ENCODE peak calls at places on chromosomes 11 and 22, in four cellular contexts. D is stimulated activated CD8-positive, alpha-beta memory T cell treated with anti-CD3 and anti-CD28 coated beads, Interleukin-7, amount 100 ng/mL, for 1 hour; L is NCI-H460; O is activated CD4-positive, alpha-beta T cell treated with anti-CD3 and anti-CD28 coated beads for 24 hours. R is an unnamed sample.
A peak's percentile ranks its signal among the peaks of the same experiment; 100 is the strongest.

GRCh38 chr22:48644108-48644507 is 1183.6 kb downstream of the BRD1 start:
- DNase-seq in O (no peak), D (no peak), L (peak; percentile 88), R (peak; percentile 15)

GRCh38 chr11:14625804-14626203 is 17.8 kb upstream of the PDE3B start:
- DNase-seq in O (no peak), L (no peak), D (no peak), R (no peak)

GRCh38 chr11:77175869-77176539 is 48.0 kb downstream of the MYO7A start:
- DNase-seq in D (no peak), L (no peak), O (no peak), R (no peak)

GRCh38 chr11:115214644-115215305 is 289.4 kb downstream of the CADM1 start:
- DNase-seq in O (no peak), L (no peak), D (no peak), R (no peak)

GRCh38 chr11:114348200-114349191 is 51.8 kb downstream of the C11orf71 start:
- DNase-seq in L (peak; percentile 36), D (no peak), O (no peak), R (peak; percentile 84)

GRCh38 chr11:82906236-82906635 is 4.7 kb downstream of the DDIAS start:
- DNase-seq in D (no peak), L (peak; percentile 18), O (no peak), R (peak; percentile 59)

GRCh38 chr22:39216143-39216490 is 28.7 kb downstream of the PDGFB start:
- DNase-seq in L (no peak), O (no peak), D (no peak), R (no peak)

GRCh38 chr11:5596611-5597201 is at the start of gene TRIM6:
- DNase-seq in L (peak; percentile 49), O (no peak), D (no peak), R (peak; percentile 60)

GRCh38 chr22:46638601-46639431 is 18.6 kb downstream of the GRAMD4 start:
- DNase-seq in L (no peak), D (no peak), O (no peak), R (peak; percentile 44)

GRCh38 chr11:62930157-62930556 is 9.0 kb upstream of the CHRM1 start:
- DNase-seq in O (no peak), L (no peak), D (no peak), R (no peak)

GRCh38 chr11:88324562-88325345 is 12.8 kb downstream of the CTSC start:
- DNase-seq in O (no peak), L (no peak), D (no peak), R (no peak)

GRCh38 chr11:16820324-16821092 is 82.1 kb downstream of the C11orf58 start:
- DNase-seq in L (peak; percentile 34), O (peak; percentile 66), D (peak; percentile 19), R (peak; percentile 86)

GRCh38 chr11:102187416-102188125 is 77.3 kb downstream of the YAP1 start:
- DNase-seq in D (no peak), L (no peak), O (no peak), R (peak; percentile 71)

GRCh38 chr11:76209956-76210885 is 3.9 kb upstream of the WNT11 start:
- DNase-seq in O (no peak), L (no peak), D (no peak), R (peak; percentile 87)

GRCh38 chr22:38012604-38013072 is 28.3 kb upstream of the SOX10 start:
- DNase-seq in O (no peak), D (no peak), L (no peak), R (no peak)

GRCh38 chr11:44309483-44310197 is at the start of gene ALX4:
- DNase-seq in O (peak; percentile 20), L (peak; percentile 26), D (no peak), R (peak; percentile 72)

GRCh38 chr11:8352852-8353505 is 89.3 kb upstream of the LMO1 start:
- DNase-seq in O (no peak), L (no peak), D (no peak), R (no peak)

GRCh38 chr11:2200536-2200935 is 28.9 kb upstream of the TH start:
- DNase-seq in O (no peak), L (no peak), D (no peak), R (no peak)

GRCh38 chr11:46900091-46900746 is 18.1 kb downstream of the LRP4 start:
- DNase-seq in O (no peak), D (no peak), L (no peak), R (no peak)

GRCh38 chr11:62108017-62108750 is 15.6 kb upstream of the INCENP start:
- DNase-seq in D (no peak), L (peak; percentile 44), O (no peak), R (peak; percentile 82)

GRCh38 chr22:22712666-22713365 is 68.4 kb downstream of the GGTLC2 start:
- DNase-seq in O (no peak), L (no peak), D (no peak), R (no peak)

GRCh38 chr11:8268530-8269461 is 5.1 kb upstream of the LMO1 start:
- DNase-seq in D (no peak), L (no peak), O (no peak), R (peak; percentile 40)

GRCh38 chr11:114137054-114137453 is 77.5 kb downstream of the ZBTB16 start:
- DNase-seq in D (no peak), O (no peak), L (no peak), R (no peak)

GRCh38 chr22:24091551-24092420 is 80.7 kb downstream of the CABIN1 start:
- DNase-seq in O (no peak), L (no peak), D (no peak), R (peak; percentile 33)

GRCh38 chr11:71298016-71298550 is 45.7 kb upstream of the SHANK2 start:
- DNase-seq in L (no peak), O (no peak), D (no peak), R (no peak)

GRCh38 chr11:78069465-78069864 is 5.8 kb downstream of the THRSP start:
- DNase-seq in D (no peak), L (no peak), O (no peak), R (no peak)

GRCh38 chr11:23988381-23989006 is 508.4 kb upstream of the LUZP2 start:
- DNase-seq in O (no peak), L (no peak), D (no peak), R (peak; percentile 57)

GRCh38 chr11:8720376-8720775 is 37.8 kb downstream of the RPL27A start:
- DNase-seq in D (no peak), O (no peak), L (no peak), R (no peak)

GRCh38 chr22:20083157-20083890 is 3.3 kb downstream of the DGCR8 start:
- DNase-seq in O (no peak), L (no peak), D (no peak), R (no peak)

GRCh38 chr22:44671742-44672141 is 30.3 kb upstream of the PRR5 start:
- DNase-seq in D (no peak), O (no peak), L (no peak), R (no peak)

GRCh38 chr11:86155210-86155844 is 86.4 kb upstream of the PICALM start:
- DNase-seq in D (no peak), O (no peak), L (no peak), R (no peak)

GRCh38 chr22:27885977-27886842 is 32.8 kb downstream of the PITPNB start:
- DNase-seq in O (no peak), L (no peak), D (peak; percentile 10), R (peak; percentile 66)

GRCh38 chr11:94849836-94850235 is 81.7 kb downstream of the AMOTL1 start:
- DNase-seq in O (no peak), D (no peak), L (no peak), R (no peak)

GRCh38 chr11:92882828-92883611 is 86.4 kb upstream of the MTNR1B start:
- DNase-seq in D (no peak), O (no peak), L (no peak), R (no peak)

GRCh38 chr11:105167244-105167643 is 27.7 kb upstream of the CARD18 start:
- DNase-seq in D (no peak), O (no peak), L (no peak), R (no peak)

GRCh38 chr11:27914080-27914479 is 193.9 kb downstream of the KIF18A start:
- DNase-seq in L (no peak), D (no peak), O (no peak), R (no peak)

GRCh38 chr11:72432347-72433287 is 1.7 kb downstream of the CLPB start:
- DNase-seq in O (no peak), D (no peak), L (no peak), R (no peak)

GRCh38 chr11:112613051-112613972 is 347.9 kb upstream of the NCAM1 start:
- DNase-seq in D (no peak), O (no peak), L (no peak), R (peak; percentile 61)

GRCh38 chr11:83002047-83002446 is 69.7 kb downstream of the RAB30 start:
- DNase-seq in O (no peak), D (no peak), L (no peak), R (peak; percentile 32)